ENCODE peak calls at places on chromosomes 7 and 10, in five cellular contexts. B is brain microvascular endothelial cell, X is iPS DF 6.9, Z is upper lobe of right lung, M is NB4. S is an unnamed sample.

GRCh38 chr10:80187465-80188409 is 17.6 kb downstream of the ANXA11 start:
- DNase-seq in B (no peak), X (no peak), Z (no peak), M (peak; percentile 99), S (no peak)

GRCh38 chr10:125039354-125039769 is 97.4 kb downstream of the ZRANB1 start:
- DNase-seq in B (no peak), X (no peak), Z (no peak), M (no peak), S (no peak)

GRCh38 chr7:44766416-44766801 is 17.8 kb downstream of the ZMIZ2 start:
- DNase-seq in B (no peak), X (no peak), Z (no peak), M (no peak), S (no peak)

GRCh38 chr7:48868916-48869315 is 55.4 kb upstream of the CDC14C start:
- DNase-seq in B (no peak), X (no peak), Z (no peak), M (no peak), S (no peak)

GRCh38 chr7:152897401-152897800 is 137.8 kb downstream of the ACTR3B start:
- DNase-seq in B (no peak), X (no peak), Z (no peak), M (no peak), S (no peak)

GRCh38 chr10:114876169-114876568 is 54.6 kb downstream of the FHIP2A start:
- DNase-seq in B (no peak), X (no peak), Z (no peak), M (peak; percentile 32), S (no peak)

GRCh38 chr7:90210925-90211324 is 615 bp upstream of the STEAP2 start:
- DNase-seq in B (no peak), X (no peak), Z (no peak), M (no peak), S (no peak)

GRCh38 chr7:15555385-15555859 is 6.4 kb downstream of the AGMO start:
- DNase-seq in B (peak; percentile 24), X (no peak), Z (no peak), M (no peak), S (no peak)

GRCh38 chr10:100744980-100745881 is at the start of gene PAX2:
- DNase-seq in B (no peak), X (no peak), Z (no peak), M (peak; percentile 50), S (no peak)

GRCh38 chr7:93228302-93228701 is 2.0 kb upstream of the HEPACAM2 start:
- DNase-seq in B (peak; percentile 31), X (no peak), Z (no peak), M (peak; percentile 75), S (peak; percentile 58)

GRCh38 chr10:24303522-24304310 is 94.8 kb downstream of the KIAA1217 start:
- DNase-seq in B (no peak), X (no peak), Z (no peak), M (no peak), S (no peak)

GRCh38 chr7:84638339-84638697 is 443.7 kb upstream of the SEMA3A start:
- DNase-seq in B (no peak), X (no peak), Z (no peak), M (no peak), S (no peak)

GRCh38 chr10:31612082-31612481 is 293.1 kb downstream of the ZEB1 start:
- DNase-seq in B (no peak), X (no peak), Z (no peak), M (no peak), S (no peak)

GRCh38 chr10:62817120-62817762 is 1.1 kb upstream of the EGR2 start:
- DNase-seq in B (no peak), X (no peak), Z (peak; percentile 86), M (peak; percentile 67), S (no peak)

GRCh38 chr10:90394306-90394705 is 463.5 kb downstream of the HTR7 start:
- DNase-seq in B (no peak), X (peak; percentile 4), Z (no peak), M (no peak), S (no peak)

GRCh38 chr7:27967639-27968038 is 213.0 kb downstream of the JAZF1 start:
- DNase-seq in B (no peak), X (no peak), Z (no peak), M (no peak), S (no peak)

GRCh38 chr10:133461841-133462240 is 8.1 kb downstream of the SCART1 start:
- DNase-seq in B (no peak), X (no peak), Z (no peak), M (no peak), S (no peak)

GRCh38 chr7:141042222-141043193 is 27.8 kb upstream of the MRPS33 start:
- DNase-seq in B (no peak), X (no peak), Z (no peak), M (no peak), S (no peak)

GRCh38 chr7:25611196-25611595 is 382.9 kb upstream of the NPVF start:
- DNase-seq in B (peak; percentile 52), X (no peak), Z (no peak), M (no peak), S (no peak)

GRCh38 chr7:47358357-47358756 is 223.6 kb downstream of the TNS3 start:
- DNase-seq in B (no peak), X (no peak), Z (no peak), M (no peak), S (no peak)

GRCh38 chr10:128898133-128898915 is 568.7 kb upstream of the MGMT start:
- DNase-seq in B (no peak), X (no peak), Z (no peak), M (no peak), S (no peak)

GRCh38 chr7:157854066-157854891 is 517.5 kb downstream of the DNAJB6 start:
- DNase-seq in B (no peak), X (no peak), Z (peak; percentile 93), M (peak; percentile 99), S (no peak)

GRCh38 chr10:14518141-14518540 is 187.4 kb upstream of the FRMD4A start:
- DNase-seq in B (no peak), X (no peak), Z (no peak), M (no peak), S (no peak)

GRCh38 chr10:14508725-14509124 is 178.0 kb upstream of the FRMD4A start:
- DNase-seq in B (no peak), X (no peak), Z (no peak), M (no peak), S (no peak)

GRCh38 chr10:14507721-14508120 is 177.0 kb upstream of the FRMD4A start:
- DNase-seq in B (no peak), X (no peak), Z (no peak), M (no peak), S (no peak)

GRCh38 chr10:14510346-14510745 is 179.6 kb upstream of the FRMD4A start:
- DNase-seq in B (no peak), X (no peak), Z (no peak), M (no peak), S (no peak)

DNA sequence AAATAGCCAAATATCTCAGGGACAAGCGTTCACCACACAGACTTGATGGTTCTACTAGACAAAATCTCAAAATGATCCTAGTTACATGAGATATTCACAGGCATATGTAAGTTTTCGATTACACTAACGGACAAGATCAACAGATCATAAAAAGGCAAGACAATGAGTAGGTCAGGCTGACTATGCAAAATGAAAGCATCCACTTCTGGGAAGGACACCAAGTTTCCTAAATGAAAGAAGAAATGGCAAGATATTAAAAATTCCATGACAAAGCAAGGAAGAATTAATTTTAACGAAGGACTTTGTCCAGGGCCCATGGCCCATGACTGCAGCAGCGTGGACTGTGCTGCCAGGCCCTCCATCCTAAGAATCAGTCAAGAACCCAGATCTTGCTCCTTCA is 182.3 kb upstream of the FRMD4A start:
- DNase-seq in B (no peak), X (no peak), Z (no peak), M (no peak), S (no peak)
- H3K4me3 ChIP-seq in B (no peak overlapping the region), X (no peak overlapping the region), Z (no peak overlapping the region), M (no peak overlapping the region), S (no peak overlapping the region)

DNA sequence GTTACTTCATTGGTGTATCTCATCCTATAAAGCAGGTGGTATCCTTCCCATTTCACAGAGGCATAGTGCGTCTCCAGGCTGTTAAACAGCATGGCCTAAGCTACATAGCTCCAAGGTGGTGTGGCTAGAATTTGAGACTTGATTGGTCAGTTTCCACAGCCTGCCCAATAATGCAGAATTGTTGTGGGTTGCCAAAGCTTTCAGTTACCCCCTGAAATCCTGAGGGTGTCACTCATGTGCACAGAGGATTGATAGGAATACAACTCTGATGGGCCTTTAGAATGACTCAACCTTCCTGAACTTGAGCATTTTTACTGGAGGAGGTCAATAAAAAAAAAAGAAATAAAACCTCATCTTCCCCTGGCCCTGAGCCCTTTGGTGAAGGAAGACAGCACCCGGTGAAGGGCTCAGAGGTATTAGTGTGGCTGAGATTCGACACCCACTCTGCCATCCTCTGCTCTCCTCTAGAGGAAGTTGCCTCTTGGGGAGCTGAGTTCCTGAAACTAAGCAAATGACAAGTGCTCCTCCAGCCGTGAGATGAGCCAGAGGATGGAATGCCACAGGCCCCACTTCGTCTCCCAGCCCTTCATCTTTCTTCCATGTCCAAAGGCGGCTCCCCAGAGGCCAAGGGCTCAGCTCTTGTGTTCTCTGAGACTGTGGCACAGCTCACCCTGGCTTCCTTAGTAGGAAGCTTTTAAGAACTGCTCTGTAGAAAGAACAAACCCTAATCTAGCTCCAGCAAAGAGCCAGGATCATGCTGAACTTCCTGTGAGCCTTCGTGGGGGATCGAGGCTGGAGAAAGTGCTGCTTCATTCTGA is 1.0 kb downstream of the ACSL5 start:
- DNase-seq in B (no peak), X (no peak), Z (no peak), M (peak; percentile 36), S (no peak)
- H3K4me3 ChIP-seq in B (no peak overlapping the region), X (no peak overlapping the region), Z (peak overlapping the region; percentile 62), M (no peak overlapping the region), S (no peak overlapping the region)

DNA sequence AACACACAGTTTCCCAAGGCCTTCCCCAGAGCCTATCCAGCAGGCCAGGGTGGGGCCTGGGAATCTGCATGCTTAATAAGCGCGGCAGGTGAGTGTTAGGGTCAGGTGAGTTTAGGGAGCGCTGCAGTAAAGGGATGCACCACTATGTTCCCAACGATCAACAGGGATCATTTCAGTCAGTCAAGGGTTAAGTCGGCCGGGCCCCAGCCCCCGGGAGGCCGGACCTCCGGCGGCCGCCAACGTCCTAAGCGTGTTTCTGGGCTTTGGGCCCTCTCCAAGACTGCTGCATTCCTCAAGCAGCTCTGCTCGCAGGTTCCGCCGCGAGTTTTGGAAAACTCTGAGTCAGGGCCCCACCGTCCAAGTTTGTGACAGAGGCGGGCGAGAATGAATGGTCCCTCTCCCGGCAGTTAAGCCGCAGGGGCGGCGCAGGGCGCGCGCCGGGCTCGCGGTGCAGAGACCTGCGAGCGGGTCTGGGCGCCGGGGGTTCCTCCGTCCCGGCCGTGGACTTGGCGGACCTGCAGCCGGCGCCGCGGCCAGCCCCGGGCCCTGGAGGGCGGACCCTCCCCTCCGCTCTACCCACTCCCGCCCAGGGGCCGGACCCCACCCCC is 81.6 kb downstream of the ARHGAP22 start:
- DNase-seq in B (peak; percentile 81), X (no peak), Z (no peak), M (no peak), S (no peak)
- H3K4me3 ChIP-seq in B (peak overlapping the region; percentile 48), X (peak overlapping the region; percentile 79), Z (peak overlapping the region; percentile 46), M (no peak overlapping the region), S (no peak overlapping the region)

GRCh38 chr7:105822806-105823205 is 53.6 kb downstream of the ATXN7L1 start:
- DNase-seq in B (no peak), X (no peak), Z (no peak), M (no peak), S (no peak)
- H3K4me3 ChIP-seq in B (no peak overlapping the region), X (no peak overlapping the region), Z (no peak overlapping the region), M (no peak overlapping the region), S (no peak overlapping the region)